ENCODE peak calls at places on chromosomes 11 and 22, in eight cellular contexts. K is esophagus squamous epithelium, Z is neuronal stem cell, R is right lobe of liver, O is upper lobe of right lung, V is sigmoid colon, H is uterus, C is stomach. M is an unnamed sample.

GRCh38 chr11:30855383-30856006 is 269.3 kb upstream of the MPPED2 start:
- DNase-seq in H (no peak), K (no peak), C (no peak), O (no peak), R (no peak), V (no peak), Z (no peak), M (no peak)

GRCh38 chr11:61871158-61871597 is 20.2 kb downstream of the FADS3 start:
- DNase-seq in C (peak; percentile 72), H (peak; percentile 74), K (no peak), V (peak; percentile 88), R (peak; percentile 77), O (peak; percentile 88), Z (peak; percentile 76), M (peak; percentile 82)

GRCh38 chr11:78465169-78465942 is 47.7 kb upstream of the GAB2 start:
- DNase-seq in O (no peak), V (no peak), C (no peak), R (peak; percentile 22), Z (no peak), H (no peak), K (no peak), M (no peak)

GRCh38 chr11:121237686-121238658 is 54.6 kb upstream of the SC5D start:
- DNase-seq in H (peak; percentile 34), C (no peak), V (no peak), Z (no peak), K (no peak), R (no peak), O (no peak), M (no peak)

GRCh38 chr11:43943357-43943930 is 1.0 kb downstream of the C11orf96 start:
- DNase-seq in O (no peak), C (no peak), K (no peak), H (peak; percentile 36), R (no peak), Z (no peak), V (no peak), M (no peak)

GRCh38 chr11:103800406-103801114 is 235.9 kb upstream of the DDI1 start:
- DNase-seq in O (no peak), Z (no peak), C (no peak), K (no peak), V (no peak), R (no peak), H (no peak), M (no peak)

GRCh38 chr11:117457031-117457785 is 129.6 kb downstream of the CEP164 start:
- DNase-seq in O (peak; percentile 43), C (no peak), Z (no peak), R (no peak), V (no peak), K (no peak), H (no peak), M (no peak)

GRCh38 chr11:7967826-7968225 is 2.6 kb upstream of the NLRP10 start:
- DNase-seq in C (no peak), R (no peak), Z (no peak), V (no peak), O (no peak), K (no peak), H (no peak), M (no peak)

GRCh38 chr11:25206762-25207161 is 709.9 kb downstream of the LUZP2 start:
- DNase-seq in O (no peak), K (no peak), R (no peak), H (no peak), C (no peak), V (no peak), Z (no peak), M (no peak)

GRCh38 chr22:44543781-44544181 is 45.7 kb upstream of the RTL6 start:
- DNase-seq in H (no peak), C (no peak), V (peak; percentile 43), O (peak; percentile 46), Z (no peak), K (no peak), R (no peak), M (no peak)

GRCh38 chr22:28711820-28712777 is 29.5 kb downstream of the CHEK2 start:
- DNase-seq in H (peak; percentile 64), Z (no peak), R (no peak), C (no peak), K (no peak), V (no peak), O (no peak), M (no peak)
- H3K27ac ChIP-seq in H (peak overlapping the region; percentile 79), Z (no peak overlapping the region), R (peak overlapping the region; percentile 35), C (peak overlapping the region; percentile 77), K (peak overlapping the region; percentile 69), V (peak overlapping the region; percentile 70), O (peak overlapping the region; percentile 73), M (no peak overlapping the region)

GRCh38 chr11:75425422-75425821 is 7.6 kb downstream of the KLHL35 start:
- DNase-seq in H (no peak), Z (no peak), C (no peak), O (no peak), R (no peak), K (no peak), V (no peak), M (no peak)

GRCh38 chr11:75422248-75423231 is 10.5 kb downstream of the KLHL35 start:
- DNase-seq in H (no peak), R (peak; percentile 75), K (no peak), Z (no peak), C (peak; percentile 78), O (peak; percentile 77), V (no peak), M (no peak)

GRCh38 chr11:75421902-75422247 is 11.1 kb downstream of the KLHL35 start:
- DNase-seq in K (no peak), Z (no peak), R (no peak), O (no peak), C (no peak), H (no peak), V (no peak), M (no peak)

GRCh38 chr11:75424396-75424795 is 8.6 kb downstream of the KLHL35 start:
- DNase-seq in R (no peak), H (no peak), Z (peak; percentile 61), O (no peak), C (no peak), V (no peak), K (no peak), M (no peak)

GRCh38 chr11:75423721-75424120 is 9.3 kb downstream of the KLHL35 start:
- DNase-seq in O (no peak), H (no peak), K (no peak), C (no peak), Z (no peak), V (no peak), R (no peak), M (no peak)
- H3K4me1 ChIP-seq in O (peaks cover 22% of the 10 kb centered on the region), H (no peaks in the 10 kb centered on the region), K (peaks cover 2% of the 10 kb centered on the region), C (peaks cover 65% of the 10 kb centered on the region), Z (peaks cover 22% of the 10 kb centered on the region), V (no peaks in the 10 kb centered on the region), R (peaks cover 16% of the 10 kb centered on the region), M (no peaks in the 10 kb centered on the region)

GRCh38 chr11:87263979-87264378 is 226.2 kb downstream of the TMEM135 start:
- DNase-seq in V (no peak), C (no peak), Z (no peak), H (no peak), O (no peak), K (no peak), R (no peak), M (no peak)

GRCh38 chr11:87258171-87258833 is 220.6 kb downstream of the TMEM135 start:
- DNase-seq in K (no peak), V (no peak), C (no peak), H (no peak), R (no peak), Z (no peak), O (no peak), M (no peak)

GRCh38 chr11:87263439-87263838 is 225.7 kb downstream of the TMEM135 start:
- DNase-seq in R (no peak), K (no peak), V (no peak), H (no peak), O (no peak), Z (no peak), C (no peak), M (no peak)

GRCh38 chr11:87259731-87260130 is 222.0 kb downstream of the TMEM135 start:
- DNase-seq in V (no peak), K (no peak), R (no peak), H (no peak), O (no peak), C (no peak), Z (no peak), M (no peak)

GRCh38 chr11:87260811-87261210 is 223.1 kb downstream of the TMEM135 start:
- DNase-seq in R (no peak), Z (no peak), H (no peak), V (no peak), O (no peak), C (no peak), K (no peak), M (no peak)
- H3K27ac ChIP-seq in R (no peak overlapping the region), Z (no peak overlapping the region), H (no peak overlapping the region), V (no peak overlapping the region), O (no peak overlapping the region), C (no peak overlapping the region), K (no peak overlapping the region), M (no peak overlapping the region)

DNA sequence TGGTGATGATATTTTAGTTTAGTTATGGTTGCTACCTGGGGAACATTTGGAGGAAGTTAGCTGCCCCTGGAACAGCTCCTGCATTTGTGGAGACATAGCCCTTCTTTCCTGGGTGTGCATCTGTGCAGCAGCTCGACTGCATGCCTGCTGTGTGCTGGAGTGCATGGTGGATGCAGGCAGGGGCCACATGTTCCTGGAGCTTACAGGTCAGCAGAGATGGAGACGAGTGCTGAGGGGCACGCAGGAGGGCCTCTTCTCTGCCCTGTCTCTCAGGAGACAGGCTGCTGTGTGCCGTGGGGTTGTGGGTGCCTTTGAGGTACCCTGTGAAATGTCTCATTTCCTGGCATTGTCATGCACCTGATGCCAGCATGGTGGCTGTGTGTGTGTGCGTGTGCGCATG is 87.5 kb downstream of the TBC1D22A start:
- DNase-seq in H (no peak), C (no peak), V (no peak), R (no peak), K (no peak), O (no peak), Z (no peak), M (no peak)
- H3K4me1 ChIP-seq in H (no peaks in the 10 kb centered on the region), C (peaks cover 19% of the 10 kb centered on the region), V (no peaks in the 10 kb centered on the region), R (peaks cover 4% of the 10 kb centered on the region), K (peaks cover 3% of the 10 kb centered on the region), O (peaks cover 7% of the 10 kb centered on the region), Z (no peaks in the 10 kb centered on the region), M (no peaks in the 10 kb centered on the region)

GRCh38 chr11:75814369-75814685 is 683 bp upstream of the UVRAG start:
- DNase-seq in C (no peak), V (no peak), O (no peak), K (peak; percentile 77), Z (no peak), R (no peak), H (no peak), M (peak; percentile 27)

GRCh38 chr11:75813126-75813525 is 1.9 kb upstream of the UVRAG start:
- DNase-seq in H (no peak), K (no peak), V (no peak), C (no peak), R (no peak), O (no peak), Z (no peak), M (no peak)

GRCh38 chr11:75814686-75815344 is at the start of gene UVRAG:
- DNase-seq in H (peak; percentile 99), K (peak; percentile 99), Z (peak; percentile 100), C (peak; percentile 98), R (peak; percentile 97), V (peak; percentile 99), O (peak; percentile 98), M (peak; percentile 92)

GRCh38 chr11:75812542-75813040 is 2.4 kb upstream of the UVRAG start:
- DNase-seq in R (no peak), C (no peak), H (no peak), O (no peak), V (no peak), Z (no peak), K (no peak), M (peak; percentile 18)

GRCh38 chr11:75813622-75814039 is 1.4 kb upstream of the UVRAG start:
- DNase-seq in V (no peak), H (no peak), Z (no peak), K (no peak), C (no peak), R (no peak), O (no peak), M (no peak)
- H3K27ac ChIP-seq in V (peak overlapping the region; percentile 96), H (peak overlapping the region; percentile 91), Z (no peak overlapping the region), K (peak overlapping the region; percentile 97), C (peak overlapping the region; percentile 97), R (no peak overlapping the region), O (peak overlapping the region; percentile 93), M (no peak overlapping the region)

M was measured in iPS DF 6.9.